ENCODE peak calls at places on chromosomes 12 and 14, in four cellular contexts. Q is foreskin melanocyte; J is GM13977; X is activated CD4-positive, alpha-beta T cell treated with anti-CD3 and anti-CD28 coated beads, Interleukin-2, amount 50 U/mL, for 4 hours. S is an unnamed sample.

GRCh38 chr12:123900898-123901376 is 71.7 kb downstream of the CCDC92 start:
- DNase-seq in Q (no peak), J (no peak), X (no peak), S (peak)

GRCh38 chr14:105316968-105317498 is 2.5 kb downstream of the PACS2 start:
- DNase-seq in Q (no peak), J (no peak), X (no peak), S (no peak)

GRCh38 chr14:105888151-105888550 is 361.8 kb downstream of the TMEM121 start:
- DNase-seq in Q (no peak), J (no peak), X (no peak), S (no peak)

GRCh38 chr12:82874935-82875334 is 188.2 kb downstream of the TMTC2 start:
- DNase-seq in Q (peak), J (no peak), X (no peak), S (no peak)

GRCh38 chr14:103091041-103091882 is 3.3 kb upstream of the EXOC3L4 start:
- DNase-seq in Q (no peak), J (peak), X (peak), S (no peak)

GRCh38 chr12:9364224-9365176 is 156.3 kb upstream of the PZP start:
- DNase-seq in Q (peak), J (peak), X (no peak), S (peak)

GRCh38 chr14:69880851-69881250 is 1.6 kb downstream of the SMOC1 start:
- DNase-seq in Q (no peak), J (no peak), X (no peak), S (no peak)

GRCh38 chr12:102169922-102170698 is 27.5 kb downstream of the PMCH start:
- DNase-seq in Q (no peak), J (peak), X (no peak), S (no peak)

GRCh38 chr12:1929985-1930815 is 11.7 kb upstream of the CACNA2D4 start:
- DNase-seq in Q (no peak), J (no peak), X (no peak), S (no peak)

GRCh38 chr12:107322063-107322462 is 228.7 kb upstream of the CRY1 start:
- DNase-seq in Q (no peak), J (no peak), X (no peak), S (no peak)

GRCh38 chr14:32379447-32379846 is 50.3 kb downstream of the AKAP6 start:
- DNase-seq in Q (no peak), J (no peak), X (no peak), S (no peak)

GRCh38 chr12:98296462-98297079 is 218.8 kb upstream of the TMPO start:
- DNase-seq in Q (peak), J (no peak), X (no peak), S (no peak)

GRCh38 chr14:49995162-49995561 is 102.3 kb downstream of the ARF6 start:
- DNase-seq in Q (no peak), J (no peak), X (no peak), S (no peak)

GRCh38 chr14:22588419-22589095 is 467 bp downstream of the DAD1 start:
- DNase-seq in Q (no peak), J (no peak), X (no peak), S (no peak)

GRCh38 chr12:92558241-92558773 is 144.5 kb upstream of the PLEKHG7 start:
- DNase-seq in Q (no peak), J (no peak), X (no peak), S (no peak)

GRCh38 chr14:87131879-87132278 is 861.1 kb downstream of the GALC start:
- DNase-seq in Q (no peak), J (no peak), X (no peak), S (no peak)

GRCh38 chr14:97219356-97220017 is 422.3 kb downstream of the VRK1 start:
- DNase-seq in Q (no peak), J (no peak), X (no peak), S (no peak)

GRCh38 chr14:49928010-49928409 is 35.1 kb downstream of the ARF6 start:
- DNase-seq in Q (no peak), J (no peak), X (no peak), S (no peak)

GRCh38 chr12:124531281-124531745 is 36.1 kb downstream of the NCOR2 start:
- DNase-seq in Q (no peak), J (no peak), X (no peak), S (no peak)

GRCh38 chr12:92471551-92471950 is 231.2 kb upstream of the PLEKHG7 start:
- DNase-seq in Q (no peak), J (peak), X (no peak), S (no peak)

GRCh38 chr12:124240493-124240892 is 54.4 kb upstream of the RFLNA start:
- DNase-seq in Q (no peak), J (no peak), X (no peak), S (peak)

GRCh38 chr12:106527356-106527755 is 55.4 kb upstream of the RFX4 start:
- DNase-seq in Q (peak), J (no peak), X (no peak), S (no peak)

GRCh38 chr12:14384783-14385638 is 19.5 kb downstream of the ATF7IP start:
- DNase-seq in Q (peak), J (peak), X (peak), S (peak)

GRCh38 chr12:123070267-123071081 is 80.4 kb downstream of the PITPNM2 start:
- DNase-seq in Q (no peak), J (no peak), X (no peak), S (no peak)

GRCh38 chr14:32588448-32589320 is 259.6 kb downstream of the AKAP6 start:
- DNase-seq in Q (peak), J (peak), X (no peak), S (peak)

GRCh38 chr14:68111733-68112270 is 292.2 kb downstream of the RAD51B start:
- DNase-seq in Q (no peak), J (no peak), X (no peak), S (no peak)

GRCh38 chr12:124004233-124004875 is 31.3 kb downstream of the ZNF664 start:
- DNase-seq in Q (no peak), J (no peak), X (no peak), S (no peak)

GRCh38 chr12:102407776-102408486 is 72.4 kb downstream of the IGF1 start:
- DNase-seq in Q (peak), J (no peak), X (no peak), S (no peak)

GRCh38 chr14:53209370-53209769 is 56.2 kb upstream of the DDHD1 start:
- DNase-seq in Q (peak), J (no peak), X (no peak), S (no peak)

GRCh38 chr12:117213295-117213808 is 23.1 kb upstream of the FBXO21 start:
- DNase-seq in Q (no peak), J (no peak), X (no peak), S (no peak)

GRCh38 chr14:72154645-72155378 is 222.6 kb downstream of the RGS6 start:
- DNase-seq in Q (no peak), J (no peak), X (no peak), S (no peak)

GRCh38 chr12:56897844-56898341 is 36.3 kb downstream of the SDR9C7 start:
- DNase-seq in Q (no peak), J (no peak), X (no peak), S (no peak)